ENCODE peak calls at places on chromosomes 7 and 10, in four cellular contexts. One of them, this sample, is unnamed.

GRCh38 chr10:92747600-92747999 is 57.8 kb downstream of the HHEX start:
- DNase-seq in dorsolateral prefrontal cortex: no peak
- DNase-seq in left ventricle myocardium inferior: no peak
- DNase-seq in BJ: no peak
- DNase-seq in this sample: no peak

GRCh38 chr10:56319386-56319785 is 41.7 kb downstream of the ZWINT start:
- DNase-seq in dorsolateral prefrontal cortex: no peak
- DNase-seq in left ventricle myocardium inferior: no peak
- DNase-seq in BJ: no peak
- DNase-seq in this sample: no peak

GRCh38 chr10:18293536-18294510 is 153.6 kb downstream of the CACNB2 start:
- DNase-seq in dorsolateral prefrontal cortex: no peak
- DNase-seq in left ventricle myocardium inferior: no peak
- DNase-seq in BJ: no peak
- DNase-seq in this sample: no peak

GRCh38 chr10:61779950-61780659 is 117.4 kb downstream of the CABCOCO1 start:
- DNase-seq in dorsolateral prefrontal cortex: no peak
- DNase-seq in left ventricle myocardium inferior: no peak
- DNase-seq in BJ: peak; percentile 64
- DNase-seq in this sample: no peak

GRCh38 chr7:2510909-2511768 is 8.4 kb upstream of the LFNG start:
- DNase-seq in dorsolateral prefrontal cortex: no peak
- DNase-seq in left ventricle myocardium inferior: no peak
- DNase-seq in BJ: no peak
- DNase-seq in this sample: peak; percentile 65

GRCh38 chr7:92763636-92764423 is 72.5 kb downstream of the CDK6 start:
- DNase-seq in dorsolateral prefrontal cortex: no peak
- DNase-seq in left ventricle myocardium inferior: no peak
- DNase-seq in BJ: no peak
- DNase-seq in this sample: no peak

GRCh38 chr7:142880886-142881505 is 4.5 kb downstream of the TRPV6 start:
- DNase-seq in dorsolateral prefrontal cortex: no peak
- DNase-seq in left ventricle myocardium inferior: no peak
- DNase-seq in BJ: no peak
- DNase-seq in this sample: no peak

GRCh38 chr7:16634292-16634738 is 11.2 kb downstream of the ANKMY2 start:
- DNase-seq in dorsolateral prefrontal cortex: no peak
- DNase-seq in left ventricle myocardium inferior: no peak
- DNase-seq in BJ: no peak
- DNase-seq in this sample: no peak

GRCh38 chr10:28295346-28295745 is 7.5 kb downstream of the MPP7 start:
- DNase-seq in dorsolateral prefrontal cortex: no peak
- DNase-seq in left ventricle myocardium inferior: no peak
- DNase-seq in BJ: no peak
- DNase-seq in this sample: no peak

GRCh38 chr10:47257396-47258120 is 42.4 kb upstream of the GDF10 start:
- DNase-seq in dorsolateral prefrontal cortex: no peak
- DNase-seq in left ventricle myocardium inferior: no peak
- DNase-seq in BJ: no peak
- DNase-seq in this sample: peak; percentile 39

GRCh38 chr10:49622426-49623425 is 8.9 kb downstream of the CHAT start:
- DNase-seq in dorsolateral prefrontal cortex: no peak
- DNase-seq in left ventricle myocardium inferior: no peak
- DNase-seq in BJ: no peak
- DNase-seq in this sample: no peak

GRCh38 chr7:95737828-95738505 is 34.4 kb upstream of the DYNC1I1 start:
- DNase-seq in dorsolateral prefrontal cortex: no peak
- DNase-seq in left ventricle myocardium inferior: no peak
- DNase-seq in BJ: no peak
- DNase-seq in this sample: no peak

GRCh38 chr7:2667843-2668242 is 20.2 kb upstream of the AMZ1 start:
- DNase-seq in dorsolateral prefrontal cortex: no peak
- DNase-seq in left ventricle myocardium inferior: no peak
- DNase-seq in BJ: no peak
- DNase-seq in this sample: no peak

GRCh38 chr10:10515479-10516204 is 502.0 kb upstream of the CELF2 start:
- DNase-seq in dorsolateral prefrontal cortex: no peak
- DNase-seq in left ventricle myocardium inferior: no peak
- DNase-seq in BJ: no peak
- DNase-seq in this sample: no peak

GRCh38 chr7:6558837-6559236 is 7.6 kb upstream of the GRID2IP start:
- DNase-seq in dorsolateral prefrontal cortex: no peak
- DNase-seq in left ventricle myocardium inferior: no peak
- DNase-seq in BJ: no peak
- DNase-seq in this sample: no peak

GRCh38 chr7:140596751-140597424 is 43.7 kb downstream of the DENND2A start:
- DNase-seq in dorsolateral prefrontal cortex: no peak
- DNase-seq in left ventricle myocardium inferior: no peak
- DNase-seq in BJ: no peak
- DNase-seq in this sample: no peak

GRCh38 chr10:35090162-35090954 is at the start of gene CUL2:
- DNase-seq in dorsolateral prefrontal cortex: peak; percentile 86
- DNase-seq in left ventricle myocardium inferior: peak; percentile 93
- DNase-seq in BJ: peak; percentile 56
- DNase-seq in this sample: peak; percentile 95

GRCh38 chr7:99786726-99787300 is 2.8 kb upstream of the CYP3A4 start:
- DNase-seq in dorsolateral prefrontal cortex: no peak
- DNase-seq in left ventricle myocardium inferior: no peak
- DNase-seq in BJ: no peak
- DNase-seq in this sample: no peak

GRCh38 chr7:45980181-45980905 is 59.3 kb upstream of the IGFBP3 start:
- DNase-seq in dorsolateral prefrontal cortex: no peak
- DNase-seq in left ventricle myocardium inferior: no peak
- DNase-seq in BJ: no peak
- DNase-seq in this sample: no peak

GRCh38 chr10:86334515-86335085 is 32.0 kb downstream of the GRID1 start:
- DNase-seq in dorsolateral prefrontal cortex: no peak
- DNase-seq in left ventricle myocardium inferior: no peak
- DNase-seq in BJ: no peak
- DNase-seq in this sample: no peak

GRCh38 chr10:89207181-89207800 is at the start of gene CH25H:
- DNase-seq in dorsolateral prefrontal cortex: peak; percentile 90
- DNase-seq in left ventricle myocardium inferior: peak; percentile 78
- DNase-seq in BJ: no peak
- DNase-seq in this sample: no peak

GRCh38 chr7:131722371-131722770 is 165.9 kb upstream of the PODXL start:
- DNase-seq in dorsolateral prefrontal cortex: no peak
- DNase-seq in left ventricle myocardium inferior: no peak
- DNase-seq in BJ: no peak
- DNase-seq in this sample: no peak

GRCh38 chr10:97059006-97059871 is 126.5 kb downstream of the SLIT1 start:
- DNase-seq in dorsolateral prefrontal cortex: peak; percentile 51
- DNase-seq in left ventricle myocardium inferior: no peak
- DNase-seq in BJ: no peak
- DNase-seq in this sample: no peak

GRCh38 chr10:99630439-99630838 is 10.2 kb upstream of the SLC25A28 start:
- DNase-seq in dorsolateral prefrontal cortex: no peak
- DNase-seq in left ventricle myocardium inferior: no peak
- DNase-seq in BJ: no peak
- DNase-seq in this sample: no peak

GRCh38 chr10:110865184-110865803 is 6.4 kb upstream of the PDCD4 start:
- DNase-seq in dorsolateral prefrontal cortex: no peak
- DNase-seq in left ventricle myocardium inferior: no peak
- DNase-seq in BJ: peak; percentile 56
- DNase-seq in this sample: no peak

GRCh38 chr10:4650109-4650508 is 175.9 kb upstream of the AKR1E2 start:
- DNase-seq in dorsolateral prefrontal cortex: no peak
- DNase-seq in left ventricle myocardium inferior: no peak
- DNase-seq in BJ: peak; percentile 47
- DNase-seq in this sample: no peak

GRCh38 chr7:143284591-143285453 is at the start of gene TMEM139:
- DNase-seq in dorsolateral prefrontal cortex: peak; percentile 27
- DNase-seq in left ventricle myocardium inferior: no peak
- DNase-seq in BJ: no peak
- DNase-seq in this sample: no peak

GRCh38 chr10:556971-557370 is 132.5 kb downstream of the DIP2C start:
- DNase-seq in dorsolateral prefrontal cortex: no peak
- DNase-seq in left ventricle myocardium inferior: no peak
- DNase-seq in BJ: no peak
- DNase-seq in this sample: no peak

GRCh38 chr7:22117222-22117621 is 171.5 kb upstream of the CDCA7L start:
- DNase-seq in dorsolateral prefrontal cortex: no peak
- DNase-seq in left ventricle myocardium inferior: no peak
- DNase-seq in BJ: no peak
- DNase-seq in this sample: no peak
- TF ChIP-seq CTCF in dorsolateral prefrontal cortex: no peak
- TF ChIP-seq CTCF in left ventricle myocardium inferior: no peak
- TF ChIP-seq CTCF in BJ: no peak
- TF ChIP-seq CTCF in this sample: no peak

DNA sequence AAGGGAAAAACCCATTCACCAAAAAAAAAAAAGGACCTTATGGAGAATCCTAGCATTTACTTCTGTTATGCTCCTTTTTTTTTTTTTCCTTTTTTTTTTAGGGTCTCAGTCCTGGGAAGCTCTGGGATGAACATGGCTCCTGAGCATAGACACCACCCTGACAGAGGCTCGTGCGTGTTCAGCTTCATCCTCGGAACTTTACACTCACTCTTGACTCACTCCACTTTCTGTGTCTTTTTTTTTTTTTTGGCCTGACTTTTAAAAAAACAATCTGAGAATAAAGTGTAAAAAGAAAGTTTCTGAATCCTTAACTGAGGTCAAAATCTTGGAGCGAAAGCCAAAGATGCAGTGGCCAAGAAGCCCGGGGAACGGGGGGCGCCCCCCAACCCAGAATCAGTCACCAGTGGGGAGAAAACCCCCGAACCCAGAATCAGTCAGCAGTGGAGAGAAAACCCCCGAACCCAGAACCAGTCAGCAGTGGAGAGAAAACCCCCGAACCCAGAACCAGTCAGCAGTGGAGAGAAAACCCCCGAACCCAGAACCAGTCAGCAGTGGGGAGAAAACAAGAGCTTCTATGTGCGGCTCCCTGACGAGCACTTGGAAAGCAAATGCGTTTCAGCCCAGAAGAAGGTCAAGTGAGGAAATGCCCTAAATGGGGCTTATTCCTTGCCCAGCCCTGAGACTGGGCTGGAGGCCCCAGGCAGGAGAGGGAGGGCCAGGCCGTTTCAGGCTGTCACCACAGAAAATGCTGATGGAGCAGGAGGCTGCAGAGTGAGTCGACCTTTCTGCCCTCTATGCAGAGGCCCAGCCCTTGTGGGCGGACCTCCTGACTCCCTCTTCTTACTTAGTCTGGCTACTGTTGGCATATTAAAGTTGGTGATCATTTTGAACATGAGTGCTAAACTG is 19.0 kb upstream of the PFKP start:
- DNase-seq in dorsolateral prefrontal cortex: no peak
- DNase-seq in left ventricle myocardium inferior: no peak
- DNase-seq in BJ: no peak
- DNase-seq in this sample: peak; percentile 29
- H3K4me3 ChIP-seq in dorsolateral prefrontal cortex: no peak overlapping the region
- H3K4me3 ChIP-seq in left ventricle myocardium inferior: no peak overlapping the region
- H3K4me3 ChIP-seq in BJ: no peak overlapping the region
- H3K4me3 ChIP-seq in this sample: no peak overlapping the region

GRCh38 chr10:30705625-30706149 is 76.1 kb upstream of the LYZL2 start:
- DNase-seq in dorsolateral prefrontal cortex: no peak
- DNase-seq in left ventricle myocardium inferior: no peak
- DNase-seq in BJ: no peak
- DNase-seq in this sample: peak; percentile 70

GRCh38 chr10:30708234-30708633 is 78.7 kb upstream of the LYZL2 start:
- DNase-seq in dorsolateral prefrontal cortex: no peak
- DNase-seq in left ventricle myocardium inferior: no peak
- DNase-seq in BJ: no peak
- DNase-seq in this sample: no peak

GRCh38 chr10:30704016-30704600 is 74.6 kb upstream of the LYZL2 start:
- DNase-seq in dorsolateral prefrontal cortex: no peak
- DNase-seq in left ventricle myocardium inferior: no peak
- DNase-seq in BJ: no peak
- DNase-seq in this sample: no peak

GRCh38 chr10:30702860-30703259 is 73.3 kb upstream of the LYZL2 start:
- DNase-seq in dorsolateral prefrontal cortex: no peak
- DNase-seq in left ventricle myocardium inferior: no peak
- DNase-seq in BJ: no peak
- DNase-seq in this sample: no peak

DNA sequence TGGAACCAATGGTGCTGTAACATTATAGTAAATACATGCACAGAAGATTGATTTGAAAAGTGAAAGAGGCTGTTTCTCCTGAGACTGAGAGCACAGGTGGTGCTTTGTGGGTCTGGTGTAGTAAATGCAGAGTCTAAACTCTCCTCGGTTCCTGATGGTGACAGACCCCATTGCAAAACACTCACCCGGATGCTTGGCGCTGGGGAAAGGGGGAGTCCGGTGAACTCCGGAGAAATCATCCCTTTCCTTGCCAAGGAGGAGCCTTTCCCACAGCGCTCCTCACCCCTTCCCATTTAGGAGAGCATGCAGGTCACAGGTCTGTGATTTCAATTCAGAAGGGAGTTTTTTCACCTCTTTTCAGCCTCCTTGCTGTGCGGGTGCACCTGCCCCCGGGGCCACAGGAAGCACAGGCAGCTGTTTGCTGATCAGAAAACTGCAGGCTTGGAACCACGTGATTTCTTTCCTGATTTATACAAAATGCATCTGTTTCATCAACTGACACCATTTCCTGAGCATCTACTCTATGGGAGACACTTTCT is 75.6 kb upstream of the LYZL2 start:
- DNase-seq in dorsolateral prefrontal cortex: no peak
- DNase-seq in left ventricle myocardium inferior: no peak
- DNase-seq in BJ: no peak
- DNase-seq in this sample: peak; percentile 73
- TF ChIP-seq CTCF in dorsolateral prefrontal cortex: no peak
- TF ChIP-seq CTCF in left ventricle myocardium inferior: no peak
- TF ChIP-seq CTCF in BJ: no peak
- TF ChIP-seq CTCF in this sample: no peak

DNA sequence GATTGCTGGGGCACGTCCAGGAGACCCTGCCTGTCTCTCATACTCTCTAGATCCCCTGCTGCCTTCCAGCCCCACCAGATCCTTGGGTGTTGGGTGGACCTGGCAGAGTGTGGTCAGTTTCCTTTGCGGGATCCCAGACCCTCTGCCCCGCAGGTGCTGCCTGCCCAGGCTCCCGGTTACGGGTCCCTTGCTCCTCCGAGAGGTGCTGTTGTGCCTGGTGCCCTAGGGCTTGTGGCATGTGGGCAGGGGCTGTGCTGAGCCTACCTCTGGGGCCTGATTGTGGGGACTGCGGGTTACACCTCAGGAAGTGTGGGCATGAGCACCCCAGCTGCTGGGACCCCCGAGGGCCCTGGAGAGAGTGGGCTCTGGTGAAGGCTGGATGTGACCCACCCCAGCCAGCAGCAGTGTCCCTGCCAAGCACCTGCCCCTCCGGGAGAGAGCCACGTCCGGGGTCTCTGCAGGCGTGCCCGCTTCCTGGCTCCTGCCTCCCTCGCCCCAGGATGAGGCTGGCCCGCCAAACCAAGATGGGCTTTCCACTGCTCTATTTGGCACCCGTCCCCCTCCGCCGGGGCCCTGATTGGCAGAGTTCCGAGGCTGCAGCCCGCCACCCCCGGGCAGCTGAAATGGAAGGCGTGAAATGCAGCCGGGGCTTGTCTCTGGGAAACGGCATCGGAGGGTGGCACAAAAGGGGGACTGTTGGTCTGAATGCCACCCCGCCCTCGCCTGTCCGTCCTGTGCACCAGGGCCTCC is 17.0 kb downstream of the CLIP2 start:
- DNase-seq in dorsolateral prefrontal cortex: peak; percentile 42
- DNase-seq in left ventricle myocardium inferior: no peak
- DNase-seq in BJ: no peak
- DNase-seq in this sample: no peak
- H3K4me3 ChIP-seq in dorsolateral prefrontal cortex: peak overlapping the region; percentile 52
- H3K4me3 ChIP-seq in left ventricle myocardium inferior: peak overlapping the region; percentile 54
- H3K4me3 ChIP-seq in BJ: no peak overlapping the region
- H3K4me3 ChIP-seq in this sample: no peak overlapping the region

This sample was measured in GM06990.